ENCODE peak calls at places on chromosomes 5 and 9, in six cellular contexts. One of them, this sample, is unnamed.

GRCh38 chr9:98364042-98364441 is 108.6 kb upstream of the TBC1D2 start:
- DNase-seq in natural killer cell treated with Interleukin-12 subunit alpha and Interleukin-12 subunit beta and Interleukin-15 and Interleukin-18, amount 100 ng/mL, for 72 hours: peak; percentile 40
- DNase-seq in T-helper 2 cell: no peak
- DNase-seq in H7: no peak
- DNase-seq in Right ventricle myocardium superior: no peak
- DNase-seq in Ammon's horn: no peak
- DNase-seq in this sample: no peak

GRCh38 chr5:30039379-30039778 is 1154.1 kb upstream of the CDH6 start:
- DNase-seq in natural killer cell treated with Interleukin-12 subunit alpha and Interleukin-12 subunit beta and Interleukin-15 and Interleukin-18, amount 100 ng/mL, for 72 hours: no peak
- DNase-seq in T-helper 2 cell: no peak
- DNase-seq in H7: no peak
- DNase-seq in Right ventricle myocardium superior: no peak
- DNase-seq in Ammon's horn: no peak
- DNase-seq in this sample: no peak

GRCh38 chr5:161546463-161547301 is at the start of gene GABRB2:
- DNase-seq in natural killer cell treated with Interleukin-12 subunit alpha and Interleukin-12 subunit beta and Interleukin-15 and Interleukin-18, amount 100 ng/mL, for 72 hours: no peak
- DNase-seq in T-helper 2 cell: no peak
- DNase-seq in H7: peak; percentile 56
- DNase-seq in Right ventricle myocardium superior: peak; percentile 59
- DNase-seq in Ammon's horn: peak; percentile 82
- DNase-seq in this sample: peak; percentile 11

GRCh38 chr5:56941981-56942380 is 9.9 kb downstream of the MIER3 start:
- DNase-seq in natural killer cell treated with Interleukin-12 subunit alpha and Interleukin-12 subunit beta and Interleukin-15 and Interleukin-18, amount 100 ng/mL, for 72 hours: no peak
- DNase-seq in T-helper 2 cell: no peak
- DNase-seq in H7: no peak
- DNase-seq in Right ventricle myocardium superior: no peak
- DNase-seq in Ammon's horn: no peak
- DNase-seq in this sample: no peak

GRCh38 chr5:124858612-124859011 is 112.2 kb upstream of the ZNF608 start:
- DNase-seq in natural killer cell treated with Interleukin-12 subunit alpha and Interleukin-12 subunit beta and Interleukin-15 and Interleukin-18, amount 100 ng/mL, for 72 hours: no peak
- DNase-seq in T-helper 2 cell: no peak
- DNase-seq in H7: no peak
- DNase-seq in Right ventricle myocardium superior: no peak
- DNase-seq in Ammon's horn: no peak
- DNase-seq in this sample: no peak

GRCh38 chr9:78122631-78123030 is 91.0 kb upstream of the GNAQ start:
- DNase-seq in natural killer cell treated with Interleukin-12 subunit alpha and Interleukin-12 subunit beta and Interleukin-15 and Interleukin-18, amount 100 ng/mL, for 72 hours: no peak
- DNase-seq in T-helper 2 cell: no peak
- DNase-seq in H7: no peak
- DNase-seq in Right ventricle myocardium superior: no peak
- DNase-seq in Ammon's horn: no peak
- DNase-seq in this sample: no peak

GRCh38 chr9:83920469-83920941 is 727 bp downstream of the KIF27 start:
- DNase-seq in natural killer cell treated with Interleukin-12 subunit alpha and Interleukin-12 subunit beta and Interleukin-15 and Interleukin-18, amount 100 ng/mL, for 72 hours: no peak
- DNase-seq in T-helper 2 cell: no peak
- DNase-seq in H7: peak; percentile 71
- DNase-seq in Right ventricle myocardium superior: no peak
- DNase-seq in Ammon's horn: peak; percentile 37
- DNase-seq in this sample: peak; percentile 43

GRCh38 chr5:178182158-178182876 is 4.9 kb downstream of the GMCL2 start:
- DNase-seq in natural killer cell treated with Interleukin-12 subunit alpha and Interleukin-12 subunit beta and Interleukin-15 and Interleukin-18, amount 100 ng/mL, for 72 hours: no peak
- DNase-seq in T-helper 2 cell: no peak
- DNase-seq in H7: no peak
- DNase-seq in Right ventricle myocardium superior: no peak
- DNase-seq in Ammon's horn: no peak
- DNase-seq in this sample: no peak

GRCh38 chr9:128495804-128496417 is 8.6 kb upstream of the GLE1 start:
- DNase-seq in natural killer cell treated with Interleukin-12 subunit alpha and Interleukin-12 subunit beta and Interleukin-15 and Interleukin-18, amount 100 ng/mL, for 72 hours: no peak
- DNase-seq in T-helper 2 cell: no peak
- DNase-seq in H7: peak; percentile 67
- DNase-seq in Right ventricle myocardium superior: no peak
- DNase-seq in Ammon's horn: no peak
- DNase-seq in this sample: no peak